ENCODE peak calls at places on chromosome 11, in four cellular contexts. One of them, this sample, is unnamed.

GRCh38 chr11:67299471-67300191 is 3.7 kb upstream of the SSH3 start:
- DNase-seq in uterus: no peak
- DNase-seq in heart left ventricle: no peak
- DNase-seq in spleen: peak; percentile 65
- DNase-seq in this sample: no peak

GRCh38 chr11:113014731-113015455 is 53.7 kb downstream of the NCAM1 start:
- DNase-seq in heart left ventricle: peak; percentile 71
- DNase-seq in spleen: no peak
- DNase-seq in uterus: peak; percentile 53
- DNase-seq in this sample: no peak

GRCh38 chr11:96112192-96113099 is 188.5 kb upstream of the MTMR2 start:
- DNase-seq in heart left ventricle: no peak
- DNase-seq in uterus: no peak
- DNase-seq in spleen: no peak
- DNase-seq in this sample: no peak

GRCh38 chr11:13772223-13773046 is 104.0 kb downstream of the FAR1 start:
- DNase-seq in uterus: no peak
- DNase-seq in heart left ventricle: no peak
- DNase-seq in spleen: no peak
- DNase-seq in this sample: no peak

GRCh38 chr11:128473631-128474030 is 113.7 kb downstream of the ETS1 start:
- DNase-seq in uterus: no peak
- DNase-seq in spleen: no peak
- DNase-seq in heart left ventricle: no peak
- DNase-seq in this sample: no peak

GRCh38 chr11:45209000-45209399 is 62.6 kb downstream of the PRDM11 start:
- DNase-seq in heart left ventricle: no peak
- DNase-seq in uterus: peak; percentile 24
- DNase-seq in spleen: no peak
- DNase-seq in this sample: no peak

GRCh38 chr11:15711311-15711710 is 596.6 kb downstream of the INSC start:
- DNase-seq in heart left ventricle: no peak
- DNase-seq in spleen: no peak
- DNase-seq in uterus: no peak
- DNase-seq in this sample: no peak

GRCh38 chr11:129946965-129947364 is 51.6 kb upstream of the NFRKB start:
- DNase-seq in spleen: no peak
- DNase-seq in heart left ventricle: no peak
- DNase-seq in uterus: no peak
- DNase-seq in this sample: no peak

GRCh38 chr11:45607995-45608394 is 57.4 kb downstream of the CHST1 start:
- DNase-seq in uterus: no peak
- DNase-seq in heart left ventricle: peak; percentile 54
- DNase-seq in spleen: no peak
- DNase-seq in this sample: no peak

GRCh38 chr11:122709042-122709760 is 53.7 kb downstream of the UBASH3B start:
- DNase-seq in uterus: no peak
- DNase-seq in heart left ventricle: no peak
- DNase-seq in spleen: no peak
- DNase-seq in this sample: no peak

GRCh38 chr11:56103210-56103737 is at the start of gene OR8H2:
- DNase-seq in uterus: no peak
- DNase-seq in spleen: no peak
- DNase-seq in heart left ventricle: no peak
- DNase-seq in this sample: no peak

GRCh38 chr11:123183391-123184099 is 11.5 kb downstream of the CLMP start:
- DNase-seq in heart left ventricle: no peak
- DNase-seq in spleen: no peak
- DNase-seq in uterus: no peak
- DNase-seq in this sample: no peak

GRCh38 chr11:69010964-69011623 is 2.0 kb downstream of the MRGPRF start:
- DNase-seq in heart left ventricle: peak; percentile 77
- DNase-seq in uterus: peak; percentile 88
- DNase-seq in spleen: peak; percentile 74
- DNase-seq in this sample: peak; percentile 75

GRCh38 chr11:104061851-104062521 is 25.5 kb downstream of the DDI1 start:
- DNase-seq in heart left ventricle: no peak
- DNase-seq in spleen: no peak
- DNase-seq in uterus: no peak
- DNase-seq in this sample: no peak

GRCh38 chr11:26105762-26106423 is 226.0 kb upstream of the ANO3 start:
- DNase-seq in heart left ventricle: no peak
- DNase-seq in spleen: no peak
- DNase-seq in uterus: no peak
- DNase-seq in this sample: no peak

GRCh38 chr11:63719987-63720386 is 38.7 kb downstream of the RTN3 start:
- DNase-seq in heart left ventricle: no peak
- DNase-seq in uterus: no peak
- DNase-seq in spleen: no peak
- DNase-seq in this sample: no peak

GRCh38 chr11:57763568-57763967 is 2.0 kb downstream of the CTNND1 start:
- DNase-seq in uterus: no peak
- DNase-seq in heart left ventricle: no peak
- DNase-seq in spleen: no peak
- DNase-seq in this sample: no peak

GRCh38 chr11:47659273-47659672 is 16.9 kb upstream of the MTCH2 start:
- DNase-seq in heart left ventricle: no peak
- DNase-seq in spleen: no peak
- DNase-seq in uterus: no peak
- DNase-seq in this sample: no peak

GRCh38 chr11:117570701-117571100 is 226.3 kb downstream of the DSCAML1 start:
- DNase-seq in heart left ventricle: no peak
- DNase-seq in spleen: peak; percentile 43
- DNase-seq in uterus: no peak
- DNase-seq in this sample: no peak

GRCh38 chr11:129608711-129609110 is 206.9 kb upstream of the TMEM45B start:
- DNase-seq in heart left ventricle: no peak
- DNase-seq in spleen: no peak
- DNase-seq in uterus: no peak
- DNase-seq in this sample: no peak

GRCh38 chr11:42066113-42066512 is 606.7 kb upstream of the LRRC4C start:
- DNase-seq in uterus: no peak
- DNase-seq in spleen: peak; percentile 49
- DNase-seq in heart left ventricle: peak; percentile 15
- DNase-seq in this sample: no peak

GRCh38 chr11:73265853-73266643 is 6.1 kb upstream of the P2RY6 start:
- DNase-seq in spleen: no peak
- DNase-seq in heart left ventricle: peak; percentile 12
- DNase-seq in uterus: peak; percentile 6
- DNase-seq in this sample: no peak

GRCh38 chr11:95230054-95231034 is 658 bp downstream of the SESN3 start:
- DNase-seq in uterus: peak; percentile 28
- DNase-seq in spleen: no peak
- DNase-seq in heart left ventricle: peak; percentile 20
- DNase-seq in this sample: no peak

GRCh38 chr11:78651923-78652602 is 77.4 kb upstream of the NARS2 start:
- DNase-seq in heart left ventricle: no peak
- DNase-seq in spleen: no peak
- DNase-seq in uterus: no peak
- DNase-seq in this sample: no peak

GRCh38 chr11:40130427-40130826 is 1329.0 kb downstream of the LRRC4C start:
- DNase-seq in heart left ventricle: no peak
- DNase-seq in spleen: no peak
- DNase-seq in uterus: no peak
- DNase-seq in this sample: no peak

GRCh38 chr11:7595016-7595869 is 78.1 kb downstream of the CYB5R2 start:
- DNase-seq in spleen: no peak
- DNase-seq in uterus: no peak
- DNase-seq in heart left ventricle: no peak
- DNase-seq in this sample: no peak

GRCh38 chr11:46293616-46294015 is 16.2 kb downstream of the CREB3L1 start:
- DNase-seq in uterus: no peak
- DNase-seq in heart left ventricle: no peak
- DNase-seq in spleen: no peak
- DNase-seq in this sample: no peak

GRCh38 chr11:65869643-65870306 is 2.8 kb downstream of the EFEMP2 start:
- DNase-seq in heart left ventricle: no peak
- DNase-seq in spleen: peak; percentile 69
- DNase-seq in uterus: no peak
- DNase-seq in this sample: no peak

GRCh38 chr11:65870307-65870658 is 2.3 kb downstream of the EFEMP2 start:
- DNase-seq in uterus: no peak
- DNase-seq in spleen: peak; percentile 80
- DNase-seq in heart left ventricle: no peak
- DNase-seq in this sample: peak; percentile 47

GRCh38 chr11:65872555-65873279 is at the start of gene EFEMP2:
- DNase-seq in spleen: peak; percentile 86
- DNase-seq in uterus: peak; percentile 62
- DNase-seq in heart left ventricle: peak; percentile 80
- DNase-seq in this sample: no peak

GRCh38 chr11:65871811-65872548 is 620 bp downstream of the EFEMP2 start:
- DNase-seq in spleen: no peak
- DNase-seq in uterus: no peak
- DNase-seq in heart left ventricle: no peak
- DNase-seq in this sample: peak; percentile 48

GRCh38 chr11:65870706-65871681 is 1.6 kb downstream of the EFEMP2 start:
- DNase-seq in heart left ventricle: peak; percentile 63
- DNase-seq in spleen: peak; percentile 86
- DNase-seq in uterus: no peak
- DNase-seq in this sample: no peak
- TF ChIP-seq POLR2A in heart left ventricle: no peak
- TF ChIP-seq POLR2A in spleen: no peak
- TF ChIP-seq POLR2A in uterus: no peak
- TF ChIP-seq POLR2A in this sample: no peak

DNA sequence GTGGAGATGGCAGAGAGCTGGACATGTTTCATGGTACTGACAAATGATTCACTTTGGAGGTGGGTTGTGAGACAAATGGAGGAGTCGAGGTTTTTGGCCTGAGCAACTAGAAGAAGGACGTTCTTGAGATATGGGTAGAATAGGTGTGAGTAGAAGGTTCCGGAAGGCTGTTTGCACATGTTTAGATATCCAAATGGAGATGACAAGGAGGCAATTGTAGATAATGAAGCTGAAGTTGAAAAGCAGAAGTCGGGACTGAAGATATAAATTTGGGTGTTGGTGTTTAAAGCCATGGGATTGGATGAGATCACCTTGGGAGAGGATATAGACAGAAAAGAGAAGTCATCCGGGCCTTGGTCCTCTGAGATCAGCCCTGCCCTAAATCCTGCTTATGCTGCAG is 75.5 kb upstream of the CD44 start:
- DNase-seq in spleen: no peak
- DNase-seq in heart left ventricle: no peak
- DNase-seq in uterus: no peak
- DNase-seq in this sample: no peak
- H3K4me1 ChIP-seq in spleen: peaks cover 12% of the 10 kb centered on the region
- H3K4me1 ChIP-seq in heart left ventricle: peaks cover 8% of the 10 kb centered on the region
- H3K4me1 ChIP-seq in uterus: peaks cover 6% of the 10 kb centered on the region
- H3K4me1 ChIP-seq in this sample: no peaks in the 10 kb centered on the region

GRCh38 chr11:74310857-74311256 is 583 bp downstream of the P4HA3 start:
- DNase-seq in heart left ventricle: no peak
- DNase-seq in spleen: no peak
- DNase-seq in uterus: no peak
- DNase-seq in this sample: no peak

GRCh38 chr11:74312321-74312720 is 881 bp upstream of the P4HA3 start:
- DNase-seq in spleen: no peak
- DNase-seq in heart left ventricle: no peak
- DNase-seq in uterus: no peak
- DNase-seq in this sample: no peak

GRCh38 chr11:74307409-74307808 is 4.0 kb downstream of the P4HA3 start:
- DNase-seq in heart left ventricle: no peak
- DNase-seq in uterus: no peak
- DNase-seq in spleen: no peak
- DNase-seq in this sample: no peak

GRCh38 chr11:74306440-74307175 is 4.8 kb downstream of the P4HA3 start:
- DNase-seq in uterus: no peak
- DNase-seq in heart left ventricle: no peak
- DNase-seq in spleen: no peak
- DNase-seq in this sample: no peak

DNA sequence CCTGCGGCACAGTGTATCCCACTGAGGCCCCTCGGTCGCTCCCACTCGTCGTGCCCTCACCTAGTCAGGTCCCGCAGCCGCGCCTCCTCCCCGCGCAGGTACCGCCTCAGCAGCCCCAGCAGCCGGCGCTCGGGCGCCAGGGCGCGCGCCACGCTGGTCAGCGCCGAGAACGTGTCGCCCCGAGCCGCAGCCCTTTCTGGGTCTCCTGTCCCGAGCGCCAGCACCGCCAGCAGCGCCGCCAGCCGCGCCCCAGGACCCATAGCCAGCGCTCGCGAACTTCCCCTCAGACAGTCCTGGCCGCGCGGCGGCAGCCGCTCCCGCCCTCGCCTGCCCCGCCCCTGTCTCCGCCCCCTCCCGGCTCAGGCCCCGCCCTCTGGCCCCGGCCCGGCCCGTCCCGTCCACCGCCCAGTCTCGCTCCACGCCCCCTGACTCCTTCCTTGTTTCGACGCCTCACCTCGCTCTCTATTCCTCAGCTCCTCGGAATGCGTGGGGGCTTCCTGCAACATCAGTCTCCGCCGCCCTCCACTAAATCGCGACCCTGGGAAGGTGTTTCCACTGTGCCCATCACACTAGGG is at the start of gene P4HA3:
- DNase-seq in uterus: peak; percentile 49
- DNase-seq in heart left ventricle: peak; percentile 74
- DNase-seq in spleen: peak; percentile 89
- DNase-seq in this sample: no peak
- TF ChIP-seq CTCF in uterus: no peak
- TF ChIP-seq CTCF in heart left ventricle: no peak
- TF ChIP-seq CTCF in spleen: no peak
- TF ChIP-seq CTCF in this sample: no peak

GRCh38 chr11:106468091-106468490 is 390.6 kb downstream of the AASDHPPT start:
- DNase-seq in heart left ventricle: no peak
- DNase-seq in uterus: no peak
- DNase-seq in spleen: no peak
- DNase-seq in this sample: no peak
- TF ChIP-seq POLR2A in heart left ventricle: no peak
- TF ChIP-seq POLR2A in uterus: no peak
- TF ChIP-seq POLR2A in spleen: no peak
- TF ChIP-seq POLR2A in this sample: no peak

GRCh38 chr11:9619971-9620370 is 43.9 kb upstream of the SWAP70 start:
- DNase-seq in uterus: no peak
- DNase-seq in spleen: no peak
- DNase-seq in heart left ventricle: no peak
- DNase-seq in this sample: no peak

GRCh38 chr11:9616042-9616640 is 42.7 kb downstream of the WEE1 start:
- DNase-seq in heart left ventricle: no peak
- DNase-seq in spleen: no peak
- DNase-seq in uterus: no peak
- DNase-seq in this sample: no peak

GRCh38 chr11:9616858-9617257 is 43.4 kb downstream of the WEE1 start:
- DNase-seq in spleen: no peak
- DNase-seq in uterus: no peak
- DNase-seq in heart left ventricle: no peak
- DNase-seq in this sample: no peak

GRCh38 chr11:9619004-9619403 is 44.9 kb upstream of the SWAP70 start:
- DNase-seq in spleen: no peak
- DNase-seq in heart left ventricle: no peak
- DNase-seq in uterus: no peak
- DNase-seq in this sample: no peak

DNA sequence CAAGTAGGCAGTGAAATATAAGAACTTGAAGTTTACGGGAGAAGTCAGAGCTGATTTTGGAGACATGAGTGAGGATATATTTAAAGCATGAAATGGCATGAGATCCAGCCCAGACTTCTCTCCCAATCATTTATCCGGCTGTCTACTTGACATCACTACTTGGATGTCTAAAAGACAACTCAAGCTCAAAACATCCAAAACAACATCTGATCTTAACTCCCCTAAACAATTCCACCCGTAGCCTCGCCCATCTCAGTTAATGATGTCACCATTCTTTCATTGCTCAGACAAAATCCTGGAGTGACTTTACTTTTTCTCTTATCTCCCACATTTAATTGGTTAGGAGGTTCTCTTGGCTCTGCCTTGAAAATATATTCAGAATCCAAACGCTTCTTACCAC is 44.5 kb downstream of the WEE1 start:
- DNase-seq in spleen: no peak
- DNase-seq in uterus: peak; percentile 40
- DNase-seq in heart left ventricle: no peak
- DNase-seq in this sample: no peak
- H3K4me1 ChIP-seq in spleen: peaks cover 13% of the 10 kb centered on the region
- H3K4me1 ChIP-seq in uterus: no peaks in the 10 kb centered on the region
- H3K4me1 ChIP-seq in heart left ventricle: peaks cover 17% of the 10 kb centered on the region
- H3K4me1 ChIP-seq in this sample: no peaks in the 10 kb centered on the region

This sample was measured in Peyer's patch.